ENCODE peak calls at places on chromosomes 2 and 18, in eight cellular contexts. R, C, J, W, T, P, S and K are unnamed samples.

GRCh38 chr2:203763425-203764272 is 57.2 kb downstream of the CD28 start:
- DNase-seq in R (no peak), C (no peak), J (no peak), W (no peak), T (no peak), P (no peak), S (no peak), K (no peak)

GRCh38 chr18:75124967-75125358 is 84.0 kb downstream of the PTGR3 start:
- DNase-seq in R (no peak), C (no peak), J (no peak), W (no peak), T (peak), P (no peak), S (no peak), K (no peak)

GRCh38 chr2:18932864-18933263 is 343.5 kb upstream of the NT5C1B start:
- DNase-seq in R (no peak), C (peak), J (no peak), W (no peak), T (no peak), P (no peak), S (no peak), K (no peak)

GRCh38 chr2:10668402-10669012 is 21.3 kb downstream of the NOL10 start:
- DNase-seq in R (no peak), C (peak), J (peak), W (peak), T (peak), P (no peak), S (peak), K (peak)

GRCh38 chr18:76459687-76460350 is 35.2 kb downstream of the ZNF516 start:
- DNase-seq in R (no peak), C (peak), J (no peak), W (no peak), T (no peak), P (no peak), S (no peak), K (peak)

GRCh38 chr2:10614940-10615339 is 74.8 kb downstream of the NOL10 start:
- DNase-seq in R (no peak), C (peak), J (no peak), W (no peak), T (no peak), P (no peak), S (no peak), K (no peak)

GRCh38 chr2:118808429-118808809 is 39.0 kb downstream of the EN1 start:
- DNase-seq in R (no peak), C (no peak), J (no peak), W (no peak), T (no peak), P (peak), S (no peak), K (no peak)

GRCh38 chr18:46072959-46073358 is 899 bp upstream of the PSTPIP2 start:
- DNase-seq in R (no peak), C (no peak), J (no peak), W (no peak), T (no peak), P (no peak), S (no peak), K (no peak)

GRCh38 chr18:12287131-12287681 is 20.8 kb upstream of the TUBB6 start:
- DNase-seq in R (no peak), C (no peak), J (no peak), W (no peak), T (peak), P (peak), S (no peak), K (no peak)

GRCh38 chr2:100610381-100610831 is 47.6 kb downstream of the PDCL3 start:
- DNase-seq in R (peak), C (peak), J (no peak), W (peak), T (peak), P (peak), S (peak), K (peak)

GRCh38 chr2:118320640-118321039 is 232.4 kb downstream of the INSIG2 start:
- DNase-seq in R (no peak), C (no peak), J (no peak), W (no peak), T (no peak), P (no peak), S (no peak), K (no peak)

GRCh38 chr2:170350929-170351826 is 173.2 kb downstream of the MYO3B start:
- DNase-seq in R (no peak), C (no peak), J (no peak), W (no peak), T (no peak), P (no peak), S (no peak), K (no peak)

GRCh38 chr2:38438133-38438532 is 61.1 kb upstream of the ATL2 start:
- DNase-seq in R (no peak), C (no peak), J (no peak), W (no peak), T (no peak), P (no peak), S (peak), K (no peak)

GRCh38 chr2:1639086-1639858 is 105.0 kb downstream of the PXDN start:
- DNase-seq in R (no peak), C (no peak), J (no peak), W (no peak), T (no peak), P (no peak), S (no peak), K (no peak)

GRCh38 chr2:9648821-9649220 is 18.0 kb upstream of the YWHAQ start:
- DNase-seq in R (no peak), C (no peak), J (no peak), W (no peak), T (no peak), P (no peak), S (no peak), K (no peak)

GRCh38 chr18:76256897-76257500 is 238.0 kb downstream of the ZNF516 start:
- DNase-seq in R (no peak), C (peak), J (no peak), W (peak), T (peak), P (peak), S (peak), K (peak)

GRCh38 chr2:239944706-239945551 is 80.2 kb downstream of the NDUFA10 start:
- DNase-seq in R (no peak), C (peak), J (no peak), W (no peak), T (no peak), P (no peak), S (no peak), K (no peak)

GRCh38 chr2:6215053-6215452 is 522.9 kb downstream of the SOX11 start:
- DNase-seq in R (no peak), C (no peak), J (no peak), W (no peak), T (no peak), P (no peak), S (no peak), K (no peak)

GRCh38 chr2:142973822-142974207 is 96.4 kb downstream of the KYNU start:
- DNase-seq in R (no peak), C (no peak), J (no peak), W (no peak), T (no peak), P (no peak), S (no peak), K (no peak)

GRCh38 chr2:2109186-2109585 is 221.9 kb downstream of the MYT1L start:
- DNase-seq in R (no peak), C (no peak), J (no peak), W (no peak), T (no peak), P (no peak), S (no peak), K (no peak)

GRCh38 chr2:10584843-10585475 is 104.8 kb downstream of the NOL10 start:
- DNase-seq in R (no peak), C (peak), J (no peak), W (no peak), T (no peak), P (no peak), S (peak), K (peak)

GRCh38 chr2:188303363-188304031 is 11.8 kb downstream of the GULP1 start:
- DNase-seq in R (peak), C (peak), J (no peak), W (no peak), T (no peak), P (no peak), S (no peak), K (no peak)

GRCh38 chr2:8090748-8091700 is 590.8 kb upstream of the ID2 start:
- DNase-seq in R (no peak), C (peak), J (peak), W (peak), T (no peak), P (no peak), S (peak), K (peak)

GRCh38 chr18:54254265-54254758 is 15.0 kb upstream of the POLI start:
- DNase-seq in R (no peak), C (peak), J (no peak), W (no peak), T (no peak), P (no peak), S (peak), K (peak)

GRCh38 chr2:33134086-33134763 is 187.5 kb downstream of the LTBP1 start:
- DNase-seq in R (no peak), C (peak), J (no peak), W (peak), T (no peak), P (no peak), S (peak), K (peak)

GRCh38 chr2:77552956-77553355 is 30.8 kb upstream of the LRRTM4 start:
- DNase-seq in R (no peak), C (no peak), J (no peak), W (no peak), T (no peak), P (no peak), S (no peak), K (no peak)

GRCh38 chr2:28639836-28640235 is 111.8 kb upstream of the PPP1CB start:
- DNase-seq in R (no peak), C (no peak), J (no peak), W (no peak), T (no peak), P (no peak), S (peak), K (peak)

GRCh38 chr2:39470580-39470979 is 33.5 kb upstream of the MAP4K3 start:
- DNase-seq in R (no peak), C (no peak), J (no peak), W (no peak), T (no peak), P (no peak), S (no peak), K (no peak)

GRCh38 chr2:122451040-122451439 is 695.6 kb downstream of the TSN start:
- DNase-seq in R (no peak), C (peak), J (no peak), W (peak), T (peak), P (no peak), S (peak), K (no peak)

GRCh38 chr2:31138037-31138962 is at the start of gene GALNT14:
- DNase-seq in R (peak), C (peak), J (no peak), W (no peak), T (peak), P (peak), S (no peak), K (peak)

GRCh38 chr2:176536739-176537138 is 267.5 kb downstream of the MTX2 start:
- DNase-seq in R (no peak), C (no peak), J (no peak), W (no peak), T (no peak), P (no peak), S (no peak), K (no peak)

GRCh38 chr2:23669413-23670244 is 257.3 kb downstream of the ATAD2B start:
- DNase-seq in R (no peak), C (peak), J (no peak), W (no peak), T (peak), P (no peak), S (peak), K (no peak)

GRCh38 chr2:174454566-174454965 is 32.3 kb downstream of the GPR155 start:
- DNase-seq in R (no peak), C (no peak), J (no peak), W (no peak), T (no peak), P (no peak), S (no peak), K (no peak)

GRCh38 chr2:70248810-70249438 is 496 bp upstream of the TIA1 start:
- DNase-seq in R (peak), C (no peak), J (no peak), W (peak), T (no peak), P (peak), S (peak), K (peak)

GRCh38 chr18:59148192-59148591 is 8.5 kb downstream of the SEC11C start:
- DNase-seq in R (no peak), C (no peak), J (no peak), W (no peak), T (no peak), P (no peak), S (no peak), K (no peak)

GRCh38 chr2:127228102-127228501 is 8.0 kb upstream of the CYP27C1 start:
- DNase-seq in R (no peak), C (no peak), J (no peak), W (no peak), T (no peak), P (no peak), S (no peak), K (no peak)

GRCh38 chr2:40098786-40099470 is 319.9 kb upstream of the THUMPD2 start:
- DNase-seq in R (no peak), C (peak), J (no peak), W (no peak), T (no peak), P (no peak), S (no peak), K (no peak)

GRCh38 chr2:237451582-237452469 is 35.2 kb upstream of the MLPH start:
- DNase-seq in R (no peak), C (peak), J (no peak), W (no peak), T (peak), P (peak), S (no peak), K (no peak)
- TF ChIP-seq USF2 in R (no peak), C (no peak), J (no peak), W (no peak), T (no peak), P (no peak), S (no peak), K (no peak)

DNA sequence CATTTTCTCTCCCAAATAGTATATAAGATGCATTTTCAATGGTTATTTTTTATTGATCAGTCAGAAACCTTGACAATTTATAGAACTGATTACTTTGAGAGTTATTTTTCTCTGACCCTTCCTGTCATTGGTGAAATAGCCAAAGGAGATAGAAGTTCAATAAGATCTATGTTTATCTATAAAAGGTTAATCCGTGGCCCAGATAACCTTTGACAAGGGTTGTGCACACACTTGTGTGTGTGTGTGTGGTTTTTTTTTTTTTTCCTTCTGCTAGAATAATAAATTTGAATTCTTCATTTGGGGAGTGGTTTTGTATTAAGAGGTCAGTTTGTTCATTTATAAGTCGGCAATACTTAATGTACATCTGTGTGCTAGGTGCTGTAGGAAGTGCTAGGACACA is 160.0 kb downstream of the MGAT5 start:
- DNase-seq in R (no peak), C (no peak), J (no peak), W (no peak), T (no peak), P (no peak), S (no peak), K (no peak)
- TF ChIP-seq USF2 in R (no peak), C (no peak), J (no peak), W (no peak), T (no peak), P (no peak), S (no peak), K (no peak)

DNA sequence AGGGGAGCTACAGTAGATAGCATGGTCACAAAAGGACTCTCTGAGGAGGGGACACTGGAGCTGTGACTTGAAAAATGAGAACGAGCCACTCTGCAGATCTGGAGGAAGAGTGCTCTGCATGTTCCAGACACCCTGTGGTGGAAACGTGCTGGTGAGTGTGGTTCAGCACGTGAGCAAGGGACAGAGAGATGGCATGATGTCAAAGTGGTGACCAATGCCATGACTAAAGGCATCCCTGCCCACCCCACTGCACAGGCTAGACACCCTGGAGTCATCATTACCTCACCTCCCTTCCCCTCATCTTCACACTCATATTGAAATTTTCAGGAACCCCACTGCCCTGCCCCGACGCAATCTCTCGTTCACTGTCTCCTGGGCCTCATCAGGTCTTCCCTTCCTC is 56.5 kb downstream of the SLC4A5 start:
- DNase-seq in R (no peak), C (no peak), J (no peak), W (no peak), T (no peak), P (no peak), S (no peak), K (no peak)
- TF ChIP-seq USF2 in R (no peak), C (no peak), J (no peak), W (no peak), T (no peak), P (no peak), S (no peak), K (no peak)

GRCh38 chr2:201448701-201449100 is 2.6 kb downstream of the TRAK2 start:
- DNase-seq in R (no peak), C (no peak), J (no peak), W (no peak), T (no peak), P (no peak), S (no peak), K (no peak)
- TF ChIP-seq USF2 in R (no peak), C (no peak), J (no peak), W (no peak), T (no peak), P (no peak), S (no peak), K (no peak)

GRCh38 chr2:67649331-67650071 is 252.4 kb downstream of the ETAA1 start:
- DNase-seq in R (no peak), C (peak), J (no peak), W (no peak), T (peak), P (no peak), S (no peak), K (no peak)
- TF ChIP-seq USF2 in R (no peak), C (no peak), J (no peak), W (no peak), T (no peak), P (no peak), S (no peak), K (no peak)